ENCODE peak calls at places on chromosome 18, in four cellular contexts. One of them, this sample, is unnamed.

GRCh38 chr18:23593720-23594119 is 7.4 kb upstream of the NPC1 start:
- DNase-seq in stimulated activated CD4-positive, alpha-beta T cell treated with anti-CD3 and anti-CD28 coated beads, Interleukin-2, amount 100 ng/mL, for 48 hours: no peak
- DNase-seq in right cardiac atrium: no peak
- DNase-seq in Right ventricle myocardium inferior: no peak
- DNase-seq in this sample: no peak

GRCh38 chr18:7617738-7618422 is 50.8 kb downstream of the PTPRM start:
- DNase-seq in stimulated activated CD4-positive, alpha-beta T cell treated with anti-CD3 and anti-CD28 coated beads, Interleukin-2, amount 100 ng/mL, for 48 hours: no peak
- DNase-seq in right cardiac atrium: no peak
- DNase-seq in Right ventricle myocardium inferior: no peak
- DNase-seq in this sample: no peak

GRCh38 chr18:80095414-80095813 is 13.6 kb upstream of the ADNP2 start:
- DNase-seq in stimulated activated CD4-positive, alpha-beta T cell treated with anti-CD3 and anti-CD28 coated beads, Interleukin-2, amount 100 ng/mL, for 48 hours: no peak
- DNase-seq in right cardiac atrium: no peak
- DNase-seq in Right ventricle myocardium inferior: no peak
- DNase-seq in this sample: no peak

GRCh38 chr18:74064510-74064909 is 83.1 kb downstream of the FBXO15 start:
- DNase-seq in stimulated activated CD4-positive, alpha-beta T cell treated with anti-CD3 and anti-CD28 coated beads, Interleukin-2, amount 100 ng/mL, for 48 hours: peak; percentile 16
- DNase-seq in right cardiac atrium: no peak
- DNase-seq in Right ventricle myocardium inferior: no peak
- DNase-seq in this sample: no peak

GRCh38 chr18:68960355-68960754 is 162.5 kb downstream of the CCDC102B start:
- DNase-seq in stimulated activated CD4-positive, alpha-beta T cell treated with anti-CD3 and anti-CD28 coated beads, Interleukin-2, amount 100 ng/mL, for 48 hours: no peak
- DNase-seq in right cardiac atrium: peak; percentile 12
- DNase-seq in Right ventricle myocardium inferior: no peak
- DNase-seq in this sample: no peak

GRCh38 chr18:59915606-59916005 is 15.8 kb downstream of the PMAIP1 start:
- DNase-seq in stimulated activated CD4-positive, alpha-beta T cell treated with anti-CD3 and anti-CD28 coated beads, Interleukin-2, amount 100 ng/mL, for 48 hours: no peak
- DNase-seq in right cardiac atrium: no peak
- DNase-seq in Right ventricle myocardium inferior: no peak
- DNase-seq in this sample: no peak

GRCh38 chr18:36583155-36583745 is 245.6 kb downstream of the TPGS2 start:
- DNase-seq in stimulated activated CD4-positive, alpha-beta T cell treated with anti-CD3 and anti-CD28 coated beads, Interleukin-2, amount 100 ng/mL, for 48 hours: no peak
- DNase-seq in right cardiac atrium: no peak
- DNase-seq in Right ventricle myocardium inferior: no peak
- DNase-seq in this sample: no peak

GRCh38 chr18:59056706-59057492 is 82.8 kb upstream of the SEC11C start:
- DNase-seq in stimulated activated CD4-positive, alpha-beta T cell treated with anti-CD3 and anti-CD28 coated beads, Interleukin-2, amount 100 ng/mL, for 48 hours: peak; percentile 77
- DNase-seq in right cardiac atrium: peak; percentile 70
- DNase-seq in Right ventricle myocardium inferior: no peak
- DNase-seq in this sample: peak; percentile 89

GRCh38 chr18:32258558-32259204 is 68.8 kb downstream of the MEP1B start:
- DNase-seq in stimulated activated CD4-positive, alpha-beta T cell treated with anti-CD3 and anti-CD28 coated beads, Interleukin-2, amount 100 ng/mL, for 48 hours: no peak
- DNase-seq in right cardiac atrium: no peak
- DNase-seq in Right ventricle myocardium inferior: no peak
- DNase-seq in this sample: no peak

This sample was measured in kidney.